ENCODE peak calls at places on chromosomes 11 and 22, in seven cellular contexts. One of them, this sample, is unnamed.
A peak's percentile ranks its signal among the peaks of the same experiment; 100 is the strongest.

GRCh38 chr11:70322653-70323052 is 52.2 kb downstream of the PPFIA1 start:
- DNase-seq in stimulated activated CD4-positive, alpha-beta T cell treated with anti-CD3 and anti-CD28 coated beads, Interleukin-2, amount 100 ng/mL, for 48 hours: no peak
- DNase-seq in brain microvascular endothelial cell: no peak
- DNase-seq in midbrain: no peak
- DNase-seq in hypothalamus: no peak
- DNase-seq in T-cell: no peak
- DNase-seq in glutamatergic neuron: no peak
- DNase-seq in this sample: peak; percentile 18

GRCh38 chr11:36131719-36132349 is 157.4 kb downstream of the COMMD9 start:
- DNase-seq in stimulated activated CD4-positive, alpha-beta T cell treated with anti-CD3 and anti-CD28 coated beads, Interleukin-2, amount 100 ng/mL, for 48 hours: no peak
- DNase-seq in brain microvascular endothelial cell: peak; percentile 35
- DNase-seq in midbrain: peak; percentile 81
- DNase-seq in hypothalamus: peak; percentile 59
- DNase-seq in T-cell: no peak
- DNase-seq in glutamatergic neuron: peak; percentile 72
- DNase-seq in this sample: peak; percentile 59

GRCh38 chr11:2098691-2099522 is 40.3 kb downstream of the IGF2 start:
- DNase-seq in stimulated activated CD4-positive, alpha-beta T cell treated with anti-CD3 and anti-CD28 coated beads, Interleukin-2, amount 100 ng/mL, for 48 hours: no peak
- DNase-seq in brain microvascular endothelial cell: no peak
- DNase-seq in midbrain: no peak
- DNase-seq in hypothalamus: no peak
- DNase-seq in T-cell: no peak
- DNase-seq in glutamatergic neuron: no peak
- DNase-seq in this sample: no peak

GRCh38 chr11:30322162-30322561 is 742 bp upstream of the ARL14EP start:
- DNase-seq in stimulated activated CD4-positive, alpha-beta T cell treated with anti-CD3 and anti-CD28 coated beads, Interleukin-2, amount 100 ng/mL, for 48 hours: no peak
- DNase-seq in brain microvascular endothelial cell: no peak
- DNase-seq in midbrain: no peak
- DNase-seq in hypothalamus: no peak
- DNase-seq in T-cell: no peak
- DNase-seq in glutamatergic neuron: no peak
- DNase-seq in this sample: peak; percentile 21

GRCh38 chr11:83292709-83293435 is 6.7 kb upstream of the CCDC90B start:
- DNase-seq in stimulated activated CD4-positive, alpha-beta T cell treated with anti-CD3 and anti-CD28 coated beads, Interleukin-2, amount 100 ng/mL, for 48 hours: peak; percentile 23
- DNase-seq in brain microvascular endothelial cell: peak; percentile 71
- DNase-seq in midbrain: peak; percentile 85
- DNase-seq in hypothalamus: no peak
- DNase-seq in T-cell: no peak
- DNase-seq in glutamatergic neuron: no peak
- DNase-seq in this sample: peak; percentile 74

GRCh38 chr11:1283091-1283511 is 26.3 kb downstream of the TOLLIP start:
- DNase-seq in stimulated activated CD4-positive, alpha-beta T cell treated with anti-CD3 and anti-CD28 coated beads, Interleukin-2, amount 100 ng/mL, for 48 hours: no peak
- DNase-seq in brain microvascular endothelial cell: no peak
- DNase-seq in midbrain: no peak
- DNase-seq in hypothalamus: no peak
- DNase-seq in T-cell: no peak
- DNase-seq in glutamatergic neuron: no peak
- DNase-seq in this sample: no peak

GRCh38 chr11:1293619-1294015 is 15.8 kb downstream of the TOLLIP start:
- DNase-seq in stimulated activated CD4-positive, alpha-beta T cell treated with anti-CD3 and anti-CD28 coated beads, Interleukin-2, amount 100 ng/mL, for 48 hours: no peak
- DNase-seq in brain microvascular endothelial cell: no peak
- DNase-seq in midbrain: peak; percentile 29
- DNase-seq in hypothalamus: no peak
- DNase-seq in T-cell: no peak
- DNase-seq in glutamatergic neuron: peak; percentile 32
- DNase-seq in this sample: no peak

GRCh38 chr22:25235547-25236290 is 16.3 kb downstream of the CRYBB2 start:
- DNase-seq in stimulated activated CD4-positive, alpha-beta T cell treated with anti-CD3 and anti-CD28 coated beads, Interleukin-2, amount 100 ng/mL, for 48 hours: peak; percentile 66
- DNase-seq in brain microvascular endothelial cell: peak; percentile 60
- DNase-seq in midbrain: peak; percentile 41
- DNase-seq in hypothalamus: peak; percentile 58
- DNase-seq in T-cell: peak; percentile 29
- DNase-seq in glutamatergic neuron: peak; percentile 93
- DNase-seq in this sample: peak; percentile 71

GRCh38 chr22:37433786-37434185 is 6.5 kb upstream of the ELFN2 start:
- DNase-seq in stimulated activated CD4-positive, alpha-beta T cell treated with anti-CD3 and anti-CD28 coated beads, Interleukin-2, amount 100 ng/mL, for 48 hours: no peak
- DNase-seq in brain microvascular endothelial cell: no peak
- DNase-seq in midbrain: no peak
- DNase-seq in hypothalamus: no peak
- DNase-seq in T-cell: no peak
- DNase-seq in glutamatergic neuron: peak; percentile 81
- DNase-seq in this sample: no peak

GRCh38 chr11:82732734-82733443 is 775 bp downstream of the FAM181B start:
- DNase-seq in stimulated activated CD4-positive, alpha-beta T cell treated with anti-CD3 and anti-CD28 coated beads, Interleukin-2, amount 100 ng/mL, for 48 hours: no peak
- DNase-seq in brain microvascular endothelial cell: no peak
- DNase-seq in midbrain: peak; percentile 44
- DNase-seq in hypothalamus: peak; percentile 55
- DNase-seq in T-cell: no peak
- DNase-seq in glutamatergic neuron: peak; percentile 49
- DNase-seq in this sample: no peak

GRCh38 chr11:35523351-35523768 is 2.1 kb downstream of the PAMR1 start:
- DNase-seq in stimulated activated CD4-positive, alpha-beta T cell treated with anti-CD3 and anti-CD28 coated beads, Interleukin-2, amount 100 ng/mL, for 48 hours: no peak
- DNase-seq in brain microvascular endothelial cell: no peak
- DNase-seq in midbrain: no peak
- DNase-seq in hypothalamus: no peak
- DNase-seq in T-cell: no peak
- DNase-seq in glutamatergic neuron: no peak
- DNase-seq in this sample: peak; percentile 70

GRCh38 chr11:124829986-124830385 is 29.8 kb upstream of the MSANTD2 start:
- DNase-seq in stimulated activated CD4-positive, alpha-beta T cell treated with anti-CD3 and anti-CD28 coated beads, Interleukin-2, amount 100 ng/mL, for 48 hours: no peak
- DNase-seq in brain microvascular endothelial cell: no peak
- DNase-seq in midbrain: no peak
- DNase-seq in hypothalamus: no peak
- DNase-seq in T-cell: no peak
- DNase-seq in glutamatergic neuron: no peak
- DNase-seq in this sample: no peak

GRCh38 chr11:117998664-117999353 is 12.6 kb downstream of the IL10RA start:
- DNase-seq in stimulated activated CD4-positive, alpha-beta T cell treated with anti-CD3 and anti-CD28 coated beads, Interleukin-2, amount 100 ng/mL, for 48 hours: no peak
- DNase-seq in brain microvascular endothelial cell: no peak
- DNase-seq in midbrain: no peak
- DNase-seq in hypothalamus: no peak
- DNase-seq in T-cell: no peak
- DNase-seq in glutamatergic neuron: no peak
- DNase-seq in this sample: no peak

GRCh38 chr11:119166368-119167076 is 2.0 kb upstream of the NLRX1 start:
- DNase-seq in stimulated activated CD4-positive, alpha-beta T cell treated with anti-CD3 and anti-CD28 coated beads, Interleukin-2, amount 100 ng/mL, for 48 hours: no peak
- DNase-seq in brain microvascular endothelial cell: peak; percentile 60
- DNase-seq in midbrain: no peak
- DNase-seq in hypothalamus: no peak
- DNase-seq in T-cell: no peak
- DNase-seq in glutamatergic neuron: no peak
- DNase-seq in this sample: peak; percentile 51

GRCh38 chr11:47393163-47394049 is 15.0 kb upstream of the SLC39A13 start:
- DNase-seq in stimulated activated CD4-positive, alpha-beta T cell treated with anti-CD3 and anti-CD28 coated beads, Interleukin-2, amount 100 ng/mL, for 48 hours: no peak
- DNase-seq in brain microvascular endothelial cell: peak; percentile 57
- DNase-seq in midbrain: no peak
- DNase-seq in hypothalamus: no peak
- DNase-seq in T-cell: no peak
- DNase-seq in glutamatergic neuron: no peak
- DNase-seq in this sample: peak; percentile 82

GRCh38 chr11:129881570-129882170 is 13.7 kb downstream of the NFRKB start:
- DNase-seq in stimulated activated CD4-positive, alpha-beta T cell treated with anti-CD3 and anti-CD28 coated beads, Interleukin-2, amount 100 ng/mL, for 48 hours: peak; percentile 28
- DNase-seq in brain microvascular endothelial cell: peak; percentile 20
- DNase-seq in midbrain: no peak
- DNase-seq in hypothalamus: no peak
- DNase-seq in T-cell: peak; percentile 27
- DNase-seq in glutamatergic neuron: peak; percentile 73
- DNase-seq in this sample: peak; percentile 45

GRCh38 chr11:110830344-110831141 is 118.3 kb upstream of the ARHGAP20 start:
- DNase-seq in stimulated activated CD4-positive, alpha-beta T cell treated with anti-CD3 and anti-CD28 coated beads, Interleukin-2, amount 100 ng/mL, for 48 hours: no peak
- DNase-seq in brain microvascular endothelial cell: no peak
- DNase-seq in midbrain: no peak
- DNase-seq in hypothalamus: no peak
- DNase-seq in T-cell: no peak
- DNase-seq in glutamatergic neuron: no peak
- DNase-seq in this sample: no peak

GRCh38 chr11:93467054-93467453 is 76.1 kb downstream of the SMCO4 start:
- DNase-seq in stimulated activated CD4-positive, alpha-beta T cell treated with anti-CD3 and anti-CD28 coated beads, Interleukin-2, amount 100 ng/mL, for 48 hours: no peak
- DNase-seq in brain microvascular endothelial cell: no peak
- DNase-seq in midbrain: no peak
- DNase-seq in hypothalamus: no peak
- DNase-seq in T-cell: no peak
- DNase-seq in glutamatergic neuron: no peak
- DNase-seq in this sample: no peak

GRCh38 chr11:16226245-16226644 is 130.1 kb downstream of the SOX6 start:
- DNase-seq in stimulated activated CD4-positive, alpha-beta T cell treated with anti-CD3 and anti-CD28 coated beads, Interleukin-2, amount 100 ng/mL, for 48 hours: no peak
- DNase-seq in brain microvascular endothelial cell: no peak
- DNase-seq in midbrain: no peak
- DNase-seq in hypothalamus: no peak
- DNase-seq in T-cell: no peak
- DNase-seq in glutamatergic neuron: no peak
- DNase-seq in this sample: peak; percentile 67

GRCh38 chr11:113689711-113690618 is 16.1 kb downstream of the TMPRSS5 start:
- DNase-seq in stimulated activated CD4-positive, alpha-beta T cell treated with anti-CD3 and anti-CD28 coated beads, Interleukin-2, amount 100 ng/mL, for 48 hours: no peak
- DNase-seq in brain microvascular endothelial cell: no peak
- DNase-seq in midbrain: no peak
- DNase-seq in hypothalamus: no peak
- DNase-seq in T-cell: no peak
- DNase-seq in glutamatergic neuron: no peak
- DNase-seq in this sample: no peak

GRCh38 chr11:72741849-72742521 is 10.2 kb downstream of the ARAP1 start:
- DNase-seq in stimulated activated CD4-positive, alpha-beta T cell treated with anti-CD3 and anti-CD28 coated beads, Interleukin-2, amount 100 ng/mL, for 48 hours: no peak
- DNase-seq in brain microvascular endothelial cell: no peak
- DNase-seq in midbrain: no peak
- DNase-seq in hypothalamus: no peak
- DNase-seq in T-cell: no peak
- DNase-seq in glutamatergic neuron: no peak
- DNase-seq in this sample: peak; percentile 59

GRCh38 chr11:132448334-132448995 is 1078.0 kb downstream of the NTM start:
- DNase-seq in stimulated activated CD4-positive, alpha-beta T cell treated with anti-CD3 and anti-CD28 coated beads, Interleukin-2, amount 100 ng/mL, for 48 hours: no peak
- DNase-seq in brain microvascular endothelial cell: peak; percentile 42
- DNase-seq in midbrain: no peak
- DNase-seq in hypothalamus: no peak
- DNase-seq in T-cell: no peak
- DNase-seq in glutamatergic neuron: no peak
- DNase-seq in this sample: no peak

This sample was measured in mesenchymal stem cell.